ENCODE peak calls at places on chromosomes 1 and 21, in four cellular contexts. Z, N, A and B are unnamed samples.

GRCh38 chr1:28163496-28164120 is 12.9 kb downstream of the PTAFR start:
- DNase-seq in N (no peak), A (peak; percentile 16), Z (no peak), B (no peak)

GRCh38 chr1:172135076-172135672 is 285.3 kb upstream of the C1orf105 start:
- DNase-seq in A (no peak), Z (no peak), N (no peak), B (peak; percentile 36)

GRCh38 chr1:110210604-110211502 is 739 bp downstream of the KCNC4 start:
- DNase-seq in Z (peak; percentile 46), A (peak; percentile 16), N (peak; percentile 38), B (peak; percentile 29)

GRCh38 chr1:7989762-7990428 is 28.4 kb downstream of the PARK7 start:
- DNase-seq in A (no peak), Z (no peak), N (no peak), B (no peak)

GRCh38 chr1:31394628-31395193 is 18.3 kb upstream of the SERINC2 start:
- DNase-seq in N (peak; percentile 81), Z (peak; percentile 82), A (peak; percentile 60), B (peak; percentile 70)

GRCh38 chr1:125087691-125088090 is 3902.9 kb downstream of the SRGAP2C start:
- DNase-seq in N (no peak), A (no peak), Z (no peak), B (no peak)

GRCh38 chr21:29277442-29277841 is 21.3 kb upstream of the BACH1 start:
- DNase-seq in N (no peak), Z (no peak), A (no peak), B (no peak)

GRCh38 chr1:226310637-226311195 is 1.8 kb upstream of the LIN9 start:
- DNase-seq in N (no peak), Z (no peak), A (no peak), B (no peak)

GRCh38 chr1:159229896-159230295 is 25.2 kb downstream of the ACKR1 start:
- DNase-seq in A (no peak), Z (no peak), N (no peak), B (no peak)

GRCh38 chr1:9591669-9592509 is 3.2 kb downstream of the TMEM201 start:
- DNase-seq in N (no peak), A (no peak), Z (no peak), B (no peak)

GRCh38 chr1:173002891-173003582 is 47.7 kb downstream of the TNFSF18 start:
- DNase-seq in N (no peak), A (peak; percentile 72), Z (no peak), B (peak; percentile 89)

GRCh38 chr1:234918216-234918841 is 210.3 kb downstream of the TOMM20 start:
- DNase-seq in Z (peak; percentile 69), A (peak; percentile 85), N (peak; percentile 72), B (peak; percentile 82)

GRCh38 chr1:54951810-54952226 is 28.6 kb upstream of the TMEM61 start:
- DNase-seq in N (no peak), Z (no peak), A (no peak), B (no peak)

GRCh38 chr1:116273042-116273783 is 99.8 kb upstream of the ATP1A1 start:
- DNase-seq in N (peak; percentile 58), Z (peak; percentile 60), A (no peak), B (no peak)

GRCh38 chr1:58815680-58816071 is 31.8 kb upstream of the JUN start:
- DNase-seq in A (no peak), Z (no peak), N (peak; percentile 17), B (no peak)

GRCh38 chr1:112387807-112388206 is 8.2 kb upstream of the CTTNBP2NL start:
- DNase-seq in N (no peak), Z (no peak), A (no peak), B (no peak)

GRCh38 chr1:64497484-64497883 is 27.6 kb downstream of the CACHD1 start:
- DNase-seq in N (no peak), Z (no peak), A (no peak), B (peak; percentile 43)

GRCh38 chr1:112700290-112701226 is 6.4 kb downstream of the RHOC start:
- DNase-seq in Z (peak; percentile 99), A (peak; percentile 97), N (peak; percentile 99), B (peak; percentile 97)

GRCh38 chr1:46619656-46620055 is 3.0 kb upstream of the MOB3C start:
- DNase-seq in N (no peak), A (no peak), Z (no peak), B (no peak)
- TF ChIP-seq CTCF in N (no peak), A (no peak), Z (no peak), B (no peak)

DNA sequence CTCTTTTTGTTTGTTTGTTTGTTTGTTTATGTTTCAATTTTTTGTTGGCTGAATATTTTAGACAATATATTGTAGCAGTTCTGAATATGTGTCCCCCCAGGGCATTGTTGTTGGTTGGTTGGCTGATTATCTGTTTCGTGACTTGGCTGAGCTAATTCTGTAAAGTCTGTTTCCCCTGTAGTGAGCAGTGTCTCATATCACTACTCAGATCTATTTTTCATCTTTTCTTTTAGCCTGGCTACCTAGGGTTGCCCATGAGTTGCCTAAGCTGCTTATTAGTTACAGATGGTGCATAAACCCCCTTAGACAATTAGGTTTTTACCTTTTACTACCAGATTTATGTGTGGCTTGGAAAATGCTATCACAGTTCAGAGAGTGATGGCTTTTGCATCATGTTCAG is 32.3 kb downstream of the CFAP57 start:
- DNase-seq in Z (no peak), N (no peak), A (no peak), B (no peak)
- H3K4me3 ChIP-seq in Z (no peak overlapping the region), N (no peak overlapping the region), A (no peak overlapping the region), B (no peak overlapping the region)

GRCh38 chr1:183716286-183716685 is 63.2 kb upstream of the APOBEC4 start:
- DNase-seq in A (no peak), Z (no peak), N (no peak), B (no peak)

GRCh38 chr1:183711165-183711678 is 58.1 kb upstream of the APOBEC4 start:
- DNase-seq in N (no peak), Z (no peak), A (no peak), B (no peak)

GRCh38 chr1:183710734-183711133 is 57.6 kb upstream of the APOBEC4 start:
- DNase-seq in N (no peak), A (no peak), Z (no peak), B (no peak)

GRCh38 chr1:183710333-183710732 is 57.2 kb upstream of the APOBEC4 start:
- DNase-seq in Z (no peak), A (no peak), N (no peak), B (no peak)

DNA sequence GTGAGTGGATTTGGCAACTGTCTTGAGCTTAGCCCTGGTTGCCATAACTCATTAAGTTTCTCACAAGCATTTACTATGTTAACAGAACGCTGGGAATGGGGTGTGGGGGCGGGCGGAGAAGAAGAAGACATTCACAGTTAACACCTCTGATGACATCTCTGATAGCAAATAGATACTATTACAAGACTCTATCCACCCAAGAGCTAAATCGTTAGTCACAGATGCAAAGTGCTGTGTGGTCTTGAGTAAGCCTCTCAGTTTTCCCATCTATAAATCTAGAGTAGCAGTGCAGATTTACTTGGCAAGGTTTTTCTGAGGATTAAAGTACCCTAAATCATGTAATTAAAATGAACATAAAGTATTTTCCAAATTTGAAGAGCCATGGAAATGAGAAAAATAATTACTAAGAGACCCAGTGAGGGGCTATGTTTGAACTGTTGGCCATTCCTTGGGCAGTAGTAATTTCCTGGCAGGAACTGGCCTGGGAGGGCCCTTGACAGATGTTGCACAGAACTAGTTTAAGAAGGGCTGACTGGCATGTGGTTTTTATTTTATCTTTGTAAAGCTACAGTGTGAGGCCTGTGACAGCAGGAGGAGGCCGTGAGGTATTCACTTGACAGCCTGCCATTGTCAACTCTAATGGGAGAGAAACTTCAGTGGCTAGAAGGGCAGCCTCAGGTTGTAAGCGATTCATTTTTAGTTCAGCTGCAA is 58.7 kb upstream of the APOBEC4 start:
- DNase-seq in Z (peak; percentile 43), N (peak; percentile 58), A (peak; percentile 76), B (peak; percentile 43)
- TF ChIP-seq CTCF in Z (no peak), N (peak; percentile 16), A (peak; percentile 1), B (no peak)

GRCh38 chr21:43733529-43734071 is 14.7 kb downstream of the PDXK start:
- DNase-seq in Z (no peak), N (no peak), A (peak; percentile 59), B (peak; percentile 60)
- H3K4me3 ChIP-seq in Z (no peak overlapping the region), N (no peak overlapping the region), A (no peak overlapping the region), B (no peak overlapping the region)

GRCh38 chr1:10888791-10889627 is 92.6 kb upstream of the CASZ1 start:
- DNase-seq in Z (no peak), N (no peak), A (no peak), B (no peak)
- TF ChIP-seq CTCF in Z (no peak), N (no peak), A (no peak), B (no peak)

GRCh38 chr21:42668193-42668592 is 14.8 kb downstream of the PDE9A start:
- DNase-seq in Z (no peak), A (no peak), N (no peak), B (no peak)
- H3K4me3 ChIP-seq in Z (no peak overlapping the region), A (no peak overlapping the region), N (no peak overlapping the region), B (no peak overlapping the region)

DNA sequence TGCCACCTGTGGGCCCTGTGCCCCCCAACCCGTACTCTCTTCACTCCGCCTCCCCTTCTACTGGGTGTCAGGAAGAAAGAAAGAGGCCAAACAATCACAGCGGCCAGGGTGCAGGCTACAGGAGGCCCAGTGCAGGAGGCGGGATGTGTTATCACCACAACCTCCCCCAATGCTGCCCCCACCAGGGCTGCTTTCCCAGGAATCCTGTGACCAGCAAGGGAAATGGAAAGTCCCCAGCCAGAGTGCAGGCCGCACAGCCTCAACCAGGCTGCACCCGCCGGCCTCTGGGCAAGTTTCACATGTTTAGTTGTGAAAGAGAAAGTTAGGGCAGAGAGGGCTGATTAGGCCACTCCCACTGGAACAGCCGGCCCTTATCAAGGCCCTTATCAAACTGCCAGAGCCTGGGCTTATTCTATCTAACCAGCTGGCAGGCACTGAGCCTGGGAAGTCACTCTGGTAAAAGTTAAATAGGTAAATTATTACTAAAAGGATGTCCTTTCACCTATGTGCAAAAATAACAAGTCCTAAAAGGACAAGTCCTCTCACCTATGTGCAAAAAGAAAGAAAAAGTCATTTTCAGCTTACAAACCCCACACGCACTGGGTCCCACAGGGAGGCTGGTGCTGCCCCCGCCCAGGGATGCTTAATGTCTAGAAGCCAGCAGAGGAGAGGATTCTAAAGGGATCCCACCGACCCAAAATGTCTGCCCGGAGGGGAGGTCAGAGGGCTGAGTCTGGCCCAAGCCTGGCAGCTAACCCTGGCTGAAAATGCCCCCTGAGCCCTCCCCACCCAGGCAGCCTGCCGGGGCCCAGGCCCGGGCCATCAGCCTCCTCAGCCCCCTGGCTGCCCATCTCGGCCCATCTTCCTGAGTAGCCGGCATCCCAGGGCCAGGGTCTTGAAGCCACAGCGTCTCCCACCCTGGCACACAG is 33.7 kb downstream of the ACOT7 start:
- DNase-seq in N (peak; percentile 68), Z (peak; percentile 66), A (peak; percentile 50), B (peak; percentile 54)
- TF ChIP-seq CTCF in N (peak; percentile 10), Z (no peak), A (no peak), B (no peak)